ENCODE peak calls at places on chromosomes 2 and 18, in six cellular contexts. C is activated gamma-delta T cell treated with Interleukin-2 at 50 U/mL for 16 hours; D is NCI-H1436; B is cerebellar cortex; H is prostate gland; I is activated naive CD4-positive, alpha-beta T cell. L is an unnamed sample.

GRCh38 chr2:238510911-238511613 is 84.3 kb downstream of the ASB1 start:
- DNase-seq in C (no peak), D (peak), B (no peak), H (no peak), I (no peak), L (no peak)

GRCh38 chr18:56431551-56431950 is 206.8 kb downstream of the TXNL1 start:
- DNase-seq in C (no peak), D (no peak), B (no peak), H (no peak), I (no peak), L (no peak)

GRCh38 chr2:169361706-169362345 is 508 bp downstream of the LRP2 start:
- DNase-seq in C (no peak), D (no peak), B (no peak), H (no peak), I (no peak), L (no peak)

GRCh38 chr2:144529841-144530240 is 9.9 kb upstream of the ZEB2 start:
- DNase-seq in C (no peak), D (no peak), B (no peak), H (no peak), I (no peak), L (no peak)

GRCh38 chr2:218221015-218221414 is 4.0 kb downstream of the ARPC2 start:
- DNase-seq in C (no peak), D (no peak), B (no peak), H (no peak), I (no peak), L (no peak)

GRCh38 chr18:74745658-74746403 is 148.2 kb downstream of the ZNF407 start:
- DNase-seq in C (no peak), D (no peak), B (no peak), H (no peak), I (no peak), L (peak)

GRCh38 chr18:56060967-56061541 is 473.1 kb upstream of the TCF4 start:
- DNase-seq in C (no peak), D (peak), B (no peak), H (no peak), I (no peak), L (no peak)

GRCh38 chr2:16251511-16252205 is 311.3 kb downstream of the MYCN start:
- DNase-seq in C (no peak), D (no peak), B (no peak), H (no peak), I (no peak), L (no peak)

GRCh38 chr2:127052068-127052770 is 54.7 kb downstream of the BIN1 start:
- DNase-seq in C (no peak), D (no peak), B (no peak), H (no peak), I (no peak), L (no peak)

GRCh38 chr2:79935771-79936657 is 368.5 kb downstream of the LRRTM1 start:
- DNase-seq in C (no peak), D (peak), B (peak), H (peak), I (no peak), L (peak)

GRCh38 chr2:68714866-68715265 is 19.7 kb upstream of the ARHGAP25 start:
- DNase-seq in C (no peak), D (no peak), B (no peak), H (no peak), I (no peak), L (no peak)

GRCh38 chr2:130336150-130336876 is 6.4 kb upstream of the IMP4 start:
- DNase-seq in C (no peak), D (no peak), B (peak), H (no peak), I (no peak), L (no peak)

GRCh38 chr2:197604117-197604516 is 71.3 kb downstream of the RFTN2 start:
- DNase-seq in C (no peak), D (no peak), B (no peak), H (no peak), I (no peak), L (no peak)

GRCh38 chr2:114810092-114810491 is 367.7 kb downstream of the DPP10 start:
- DNase-seq in C (no peak), D (no peak), B (no peak), H (no peak), I (no peak), L (no peak)

GRCh38 chr2:239440511-239440959 is 39.7 kb upstream of the HDAC4 start:
- DNase-seq in C (no peak), D (no peak), B (peak), H (no peak), I (no peak), L (no peak)

GRCh38 chr2:29042581-29043075 is 31.7 kb downstream of the PCARE start:
- DNase-seq in C (no peak), D (no peak), B (no peak), H (no peak), I (no peak), L (no peak)

L was measured in COLO829.